ENCODE peak calls at places on chromosomes 13 and 19, in nine cellular contexts. A is posterior cingulate gyrus, U is MCF 10A, D is germinal center, G is SK-N-MC, M is astrocyte of the cerebellum, J is WTC11, K is T-helper 2 cell, Z is lower leg skin. T is an unnamed sample.

GRCh38 chr19:51688665-51689571 is 4.2 kb upstream of the SPACA6 start:
- DNase-seq in A (peak), U (peak), D (no peak), G (no peak), M (peak), J (peak), K (no peak), Z (peak), T (no peak)

GRCh38 chr19:3360494-3361383 is 5.6 kb upstream of the NFIC start:
- DNase-seq in A (peak), U (peak), D (peak), G (no peak), M (no peak), J (no peak), K (peak), Z (peak), T (peak)

GRCh38 chr19:54606230-54606629 is 12.8 kb downstream of the LILRA1 start:
- DNase-seq in A (no peak), U (no peak), D (peak), G (no peak), M (no peak), J (no peak), K (no peak), Z (no peak), T (no peak)

GRCh38 chr19:409006-409514 is at the start of gene C2CD4C:
- DNase-seq in A (peak), U (no peak), D (no peak), G (no peak), M (no peak), J (no peak), K (no peak), Z (no peak), T (peak)

GRCh38 chr13:41563501-41564001 is 106.2 kb downstream of the RGCC start:
- DNase-seq in A (peak), U (no peak), D (no peak), G (peak), M (peak), J (no peak), K (no peak), Z (no peak), T (no peak)

GRCh38 chr13:113774177-113775107 is 15.4 kb downstream of the TMEM255B start:
- DNase-seq in A (no peak), U (peak), D (no peak), G (no peak), M (no peak), J (no peak), K (no peak), Z (no peak), T (no peak)

GRCh38 chr19:19619121-19619848 is 798 bp upstream of the PBX4 start:
- DNase-seq in A (no peak), U (no peak), D (no peak), G (no peak), M (no peak), J (no peak), K (no peak), Z (no peak), T (no peak)

GRCh38 chr13:48797761-48798160 is 144.0 kb downstream of the CYSLTR2 start:
- DNase-seq in A (no peak), U (no peak), D (no peak), G (no peak), M (no peak), J (no peak), K (no peak), Z (no peak), T (no peak)

T was measured in T-cell.